ENCODE peak calls at places on chromosomes 7 and 10, in four cellular contexts. C, F, I and A are unnamed samples.

GRCh38 chr10:14564268-14564744 is 210.4 kb downstream of the FAM107B start:
- DNase-seq in I (no peak), C (no peak), F (no peak), A (no peak)

GRCh38 chr7:102185796-102186195 is 100.9 kb upstream of the SH2B2 start:
- DNase-seq in C (no peak), F (no peak), I (no peak), A (no peak)

GRCh38 chr7:150946826-150947750 is 31.0 kb downstream of the KCNH2 start:
- DNase-seq in F (no peak), I (no peak), C (no peak), A (peak; percentile 57)

GRCh38 chr7:73740771-73741170 is 2.2 kb upstream of the ABHD11 start:
- DNase-seq in C (no peak), F (no peak), I (no peak), A (no peak)

GRCh38 chr10:63268798-63269503 is 135.8 kb downstream of the NRBF2 start:
- DNase-seq in I (peak; percentile 82), C (peak; percentile 95), F (peak; percentile 89), A (peak; percentile 91)

GRCh38 chr7:21580073-21580521 is 37.3 kb downstream of the DNAH11 start:
- DNase-seq in C (no peak), F (no peak), I (no peak), A (no peak)

GRCh38 chr10:29795856-29796255 is 161.1 kb upstream of the SVIL start:
- DNase-seq in C (no peak), I (no peak), F (no peak), A (no peak)

GRCh38 chr7:150400779-150401423 is 21.8 kb downstream of the ZNF775 start:
- DNase-seq in F (peak; percentile 6), I (no peak), C (peak; percentile 18), A (peak; percentile 17)

GRCh38 chr7:16419859-16420258 is 1.5 kb downstream of the CRPPA start:
- DNase-seq in C (no peak), F (no peak), I (no peak), A (no peak)

GRCh38 chr7:91082854-91083495 is 181.3 kb upstream of the FZD1 start:
- DNase-seq in C (no peak), I (no peak), F (no peak), A (no peak)

GRCh38 chr10:85917601-85918000 is 449.0 kb downstream of the GRID1 start:
- DNase-seq in I (no peak), F (no peak), C (no peak), A (no peak)

GRCh38 chr10:7795605-7796004 is 7.6 kb downstream of the ATP5F1C start:
- DNase-seq in I (no peak), F (no peak), C (no peak), A (no peak)

GRCh38 chr10:8321990-8322389 is 267.5 kb downstream of the GATA3 start:
- DNase-seq in F (no peak), I (no peak), C (no peak), A (no peak)

GRCh38 chr10:102009801-102010425 is 46.1 kb downstream of the ARMH3 start:
- DNase-seq in F (peak; percentile 30), I (peak; percentile 47), C (peak; percentile 54), A (no peak)

GRCh38 chr7:129882531-129882930 is 70.2 kb downstream of the UBE2H start:
- DNase-seq in C (no peak), F (no peak), I (no peak), A (no peak)

GRCh38 chr7:131546583-131547111 is 9.8 kb downstream of the PODXL start:
- DNase-seq in I (no peak), C (no peak), F (no peak), A (no peak)

GRCh38 chr7:14242186-14242585 is 252.7 kb upstream of the ETV1 start:
- DNase-seq in C (no peak), I (no peak), F (no peak), A (no peak)

GRCh38 chr7:70614237-70614984 is 517.5 kb upstream of the GALNT17 start:
- DNase-seq in I (peak; percentile 87), C (no peak), F (peak; percentile 29), A (peak; percentile 71)

GRCh38 chr10:71821909-71822763 is 28.9 kb downstream of the PSAP start:
- DNase-seq in F (no peak), I (no peak), C (no peak), A (no peak)

GRCh38 chr10:112361951-112362770 is 11.8 kb upstream of the ACSL5 start:
- DNase-seq in I (peak; percentile 44), F (peak; percentile 70), C (peak; percentile 88), A (peak; percentile 75)

GRCh38 chr10:127873901-127874470 is 18.8 kb downstream of the CLRN3 start:
- DNase-seq in C (no peak), F (no peak), I (no peak), A (no peak)

GRCh38 chr10:113515521-113516045 is 37.3 kb upstream of the HABP2 start:
- DNase-seq in I (no peak), F (no peak), C (no peak), A (no peak)

GRCh38 chr7:99111591-99111990 is 32.3 kb downstream of the SMURF1 start:
- DNase-seq in I (no peak), C (no peak), F (no peak), A (no peak)

GRCh38 chr7:83427929-83428328 is 221.0 kb downstream of the SEMA3E start:
- DNase-seq in F (no peak), C (no peak), I (no peak), A (no peak)

GRCh38 chr10:93180402-93181040 is 106.8 kb downstream of the CYP26A1 start:
- DNase-seq in F (peak; percentile 12), C (no peak), I (no peak), A (peak; percentile 65)

GRCh38 chr7:99843808-99844207 is 16.0 kb downstream of the CYP3A43 start:
- DNase-seq in C (no peak), F (no peak), I (no peak), A (no peak)

GRCh38 chr7:27193335-27194001 is 6.4 kb downstream of the HOXA13 start:
- DNase-seq in I (no peak), C (no peak), F (no peak), A (peak; percentile 44)

GRCh38 chr10:10804061-10804460 is 213.6 kb upstream of the CELF2 start:
- DNase-seq in F (no peak), I (no peak), C (no peak), A (no peak)

GRCh38 chr7:85054306-85054705 is 132.6 kb downstream of the SEMA3D start:
- DNase-seq in F (no peak), I (no peak), C (no peak), A (no peak)

GRCh38 chr10:31319602-31320178 is 674 bp downstream of the ZEB1 start:
- DNase-seq in C (no peak), F (no peak), I (no peak), A (no peak)

GRCh38 chr10:31320179-31320597 is 1.2 kb downstream of the ZEB1 start:
- DNase-seq in C (peak; percentile 24), I (peak; percentile 31), F (peak; percentile 42), A (peak; percentile 66)

GRCh38 chr10:31318854-31319601 is at the start of gene ZEB1:
- DNase-seq in F (peak; percentile 90), C (peak; percentile 91), I (peak; percentile 85), A (peak; percentile 86)

GRCh38 chr10:31321396-31321941 is 2.5 kb downstream of the ZEB1 start:
- DNase-seq in I (no peak), C (no peak), F (peak; percentile 7), A (no peak)

DNA sequence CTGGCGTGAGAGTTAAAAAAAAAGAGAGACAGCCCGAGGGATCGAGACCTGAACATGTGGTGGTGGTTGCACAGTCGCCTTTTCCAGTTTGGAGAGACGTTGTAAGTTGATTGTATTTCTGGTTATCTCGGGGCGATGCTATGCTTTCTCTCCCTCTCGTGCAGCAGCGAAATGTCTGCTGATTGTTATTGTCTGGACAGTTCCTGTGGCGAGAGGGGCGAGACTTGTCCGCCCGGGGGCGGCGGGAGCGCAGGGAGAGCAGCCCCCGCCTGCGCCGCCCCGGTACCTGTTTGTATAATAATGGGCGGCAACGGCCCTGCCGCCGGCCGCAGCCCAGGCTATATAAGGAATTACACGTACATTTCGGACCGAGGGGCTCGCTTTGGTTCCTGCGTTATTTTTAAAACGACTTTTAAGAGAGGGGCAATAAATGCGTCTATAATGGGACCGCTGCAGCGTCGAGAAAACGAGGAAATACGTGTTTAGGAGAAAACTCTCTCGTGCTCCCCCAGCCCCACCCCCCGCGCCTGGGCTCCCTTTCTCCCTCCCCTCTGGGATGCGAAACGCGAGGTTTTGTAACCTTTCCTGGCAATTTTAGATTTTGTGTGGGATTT is 1.7 kb downstream of the ZEB1 start:
- DNase-seq in C (peak; percentile 48), F (peak; percentile 24), I (no peak), A (peak; percentile 67)
- TF ChIP-seq POLR2AphosphoS5 in C (peak; percentile 44), F (peak; percentile 39), I (no peak), A (no peak)

DNA sequence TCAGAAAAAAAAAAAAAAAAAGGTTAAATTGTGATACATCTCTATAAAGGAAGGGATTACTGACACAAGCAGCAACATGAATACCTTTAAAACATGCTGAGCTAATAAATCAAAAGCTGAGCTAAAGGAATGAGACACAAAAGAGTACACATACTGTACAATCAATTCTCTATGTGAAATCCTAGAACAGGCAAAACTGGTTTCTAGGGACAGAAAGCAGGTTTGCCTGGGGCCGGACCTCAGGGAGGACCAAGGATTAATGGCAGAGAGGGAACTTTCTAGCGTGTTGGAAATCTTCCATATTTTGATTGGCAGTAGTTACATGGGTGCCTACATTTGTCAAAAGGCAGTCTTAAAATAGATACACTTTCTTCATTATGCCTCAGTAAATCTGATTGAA is 52.5 kb downstream of the KLRG2 start:
- DNase-seq in F (no peak), I (peak; percentile 57), C (no peak), A (no peak)
- TF ChIP-seq POLR2AphosphoS5 in F (no peak), I (no peak), C (no peak), A (peak; percentile 11)

GRCh38 chr10:132389631-132390454 is 7.2 kb upstream of the PWWP2B start:
- DNase-seq in F (peak; percentile 10), I (no peak), C (peak; percentile 19), A (peak; percentile 64)

GRCh38 chr10:132386419-132386831 is 10.6 kb upstream of the PWWP2B start:
- DNase-seq in F (peak; percentile 8), C (no peak), I (no peak), A (peak; percentile 77)

GRCh38 chr10:132385721-132386418 is 11.1 kb upstream of the PWWP2B start:
- DNase-seq in F (peak; percentile 16), C (no peak), I (no peak), A (peak; percentile 57)

GRCh38 chr10:132388901-132389630 is 7.9 kb upstream of the PWWP2B start:
- DNase-seq in F (peak; percentile 38), C (peak; percentile 48), I (no peak), A (peak; percentile 83)

DNA sequence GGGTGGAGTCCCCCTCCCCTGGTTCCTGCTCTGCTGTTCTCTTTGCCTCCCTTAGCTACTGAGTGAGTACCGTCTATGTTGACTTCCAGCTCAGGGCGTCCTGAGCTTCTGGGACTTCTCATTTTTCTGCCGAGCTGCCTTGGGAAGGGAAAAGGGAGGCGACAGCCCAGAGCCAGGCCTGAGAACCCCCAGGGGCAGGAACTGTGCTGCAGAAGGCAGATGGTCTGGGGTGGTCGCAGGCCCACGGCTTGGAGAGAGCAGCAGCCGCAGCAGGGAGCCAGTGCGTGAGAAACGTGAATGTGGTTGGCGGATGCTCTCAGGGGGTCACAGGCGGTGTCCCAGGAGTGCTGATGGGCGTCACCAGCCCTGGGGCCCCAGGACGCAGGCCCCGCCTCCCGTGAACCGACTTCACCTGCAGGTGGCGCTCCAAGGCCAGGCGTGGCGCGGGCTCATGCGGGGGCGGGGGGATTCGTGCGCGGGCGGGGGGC is 9.2 kb upstream of the PWWP2B start:
- DNase-seq in C (peak; percentile 79), I (peak; percentile 83), F (peak; percentile 84), A (peak; percentile 86)
- TF ChIP-seq POLR2AphosphoS5 in C (no peak), I (peak; percentile 15), F (no peak), A (no peak)

DNA sequence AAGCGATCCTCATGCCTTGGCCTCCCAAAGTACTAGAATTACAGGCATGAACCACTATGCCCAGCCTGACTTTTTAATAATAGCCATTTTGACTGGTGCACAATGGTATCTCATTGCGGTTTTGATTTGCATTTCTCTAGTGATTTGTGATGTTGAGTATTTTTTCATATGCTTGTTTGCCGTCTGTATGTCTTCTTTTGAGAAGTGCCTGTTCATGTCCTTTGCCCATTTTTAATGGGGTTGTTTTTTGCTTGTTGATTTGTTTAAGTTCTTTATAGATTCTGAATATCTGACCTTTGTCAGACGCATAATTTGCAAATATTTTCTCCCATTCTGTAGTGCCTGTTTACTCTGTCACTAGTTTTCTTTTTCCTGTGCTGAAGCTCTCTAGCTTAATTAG is 219.2 kb upstream of the CTBP2 start:
- DNase-seq in C (no peak), I (no peak), F (no peak), A (no peak)
- TF ChIP-seq POLR2AphosphoS5 in C (no peak), I (no peak), F (no peak), A (no peak)